ENCODE peak calls at places on chromosomes 13 and 19, in nine cellular contexts. A is A549; X is left ventricle myocardium inferior; G is breast epithelium; C is adrenal gland; P is osteoblast; D is CD8-positive, alpha-beta T cell; L is effector memory CD4-positive, alpha-beta T cell; N is esophagus squamous epithelium. U is an unnamed sample. For H3K9me3, the result is how much of the 10 kb centered on the place peaks cover.

GRCh38 chr13:59510377-59510776 is 653.4 kb downstream of the DIAPH3 start:
- DNase-seq in G (no peak), D (no peak), L (no peak), N (no peak), P (peak), X (no peak), C (no peak), A (no peak), U (no peak)

GRCh38 chr13:80486407-80486806 is 145.5 kb upstream of the SPRY2 start:
- DNase-seq in D (no peak), L (no peak), P (no peak), N (no peak), A (no peak), G (no peak), X (no peak), C (no peak), U (no peak)

GRCh38 chr13:44879452-44880058 is 109.7 kb downstream of the NUFIP1 start:
- DNase-seq in P (peak), N (no peak), X (no peak), L (no peak), A (no peak), G (no peak), C (peak), D (no peak), U (no peak)

GRCh38 chr19:10070730-10071446 is 15.2 kb upstream of the SHFL start:
- DNase-seq in P (no peak), X (no peak), A (no peak), N (no peak), C (no peak), L (no peak), D (no peak), G (no peak), U (no peak)

GRCh38 chr19:19202707-19203011 is 555 bp downstream of the NR2C2AP start:
- DNase-seq in D (no peak), A (no peak), N (no peak), P (peak), X (no peak), C (no peak), L (no peak), G (no peak), U (no peak)

GRCh38 chr13:41561179-41561578 is 103.8 kb downstream of the RGCC start:
- DNase-seq in C (no peak), A (no peak), L (no peak), P (no peak), N (no peak), G (no peak), D (no peak), X (no peak), U (no peak)

GRCh38 chr19:30719189-30719990 is 347.2 kb downstream of the ZNF536 start:
- DNase-seq in N (no peak), G (no peak), D (no peak), P (peak), C (peak), A (no peak), L (no peak), X (peak), U (no peak)

GRCh38 chr19:14476663-14477401 is 1.7 kb upstream of the PTGER1 start:
- DNase-seq in L (no peak), A (peak), G (no peak), C (peak), N (no peak), X (no peak), D (peak), P (peak), U (peak)

GRCh38 chr13:30679483-30680330 is 55.6 kb upstream of the ALOX5AP start:
- DNase-seq in A (peak), C (no peak), X (no peak), L (peak), G (no peak), P (peak), D (peak), N (no peak), U (no peak)

GRCh38 chr13:19597523-19597922 is 35.9 kb upstream of the MPHOSPH8 start:
- DNase-seq in X (no peak), A (no peak), L (no peak), P (peak), D (no peak), C (no peak), N (no peak), G (no peak), U (no peak)

GRCh38 chr13:24110011-24110410 is 50.5 kb upstream of the SPATA13 start:
- DNase-seq in G (no peak), D (no peak), C (no peak), P (no peak), L (no peak), N (no peak), A (no peak), X (no peak), U (no peak)

GRCh38 chr13:24108615-24108965 is 51.9 kb upstream of the SPATA13 start:
- DNase-seq in A (no peak), C (no peak), D (no peak), G (no peak), X (no peak), P (no peak), L (no peak), N (no peak), U (no peak)

GRCh38 chr13:24106429-24106828 is 54.1 kb upstream of the SPATA13 start:
- DNase-seq in G (no peak), P (no peak), X (no peak), L (no peak), D (no peak), N (no peak), C (no peak), A (no peak), U (no peak)

GRCh38 chr13:24104723-24105122 is 55.8 kb upstream of the SPATA13 start:
- DNase-seq in N (no peak), D (no peak), L (no peak), X (no peak), P (no peak), C (no peak), A (no peak), G (no peak), U (no peak)

GRCh38 chr13:24107955-24108614 is 52.4 kb upstream of the SPATA13 start:
- DNase-seq in N (no peak), D (no peak), X (no peak), L (no peak), P (no peak), A (no peak), C (no peak), G (no peak), U (no peak)
- H3K9me3 ChIP-seq in N (under half), D (under half), X (under half), L (under half), P (under half), A (under half), C (under half), G (under half), U (under half)

GRCh38 chr13:25645681-25646080 is 273.9 kb downstream of the ATP8A2 start:
- DNase-seq in G (no peak), X (no peak), C (no peak), P (no peak), A (no peak), D (no peak), L (no peak), N (no peak), U (no peak)
- H3K9me3 ChIP-seq in G (under half), X (half or more), C (under half), P (under half), A (under half), D (under half), L (under half), N (under half), U (under half)

GRCh38 chr13:48165727-48166126 is 67.3 kb upstream of the ITM2B start:
- DNase-seq in L (no peak), C (no peak), N (no peak), G (no peak), X (no peak), P (no peak), D (no peak), A (no peak), U (no peak)
- H3K9me3 ChIP-seq in L (under half), C (under half), N (under half), G (under half), X (under half), P (under half), D (under half), A (under half), U (under half)

GRCh38 chr19:58128041-58128685 is 22.4 kb downstream of the ZNF329 start:
- DNase-seq in L (no peak), P (no peak), G (no peak), A (no peak), C (no peak), X (no peak), N (no peak), D (no peak), U (no peak)
- H3K9me3 ChIP-seq in L (half or more), P (half or more), G (half or more), A (half or more), C (under half), X (half or more), N (half or more), D (half or more), U (half or more)

GRCh38 chr13:102951808-102952207 is 106.0 kb downstream of the ERCC5 start:
- DNase-seq in X (no peak), G (no peak), D (no peak), L (no peak), P (no peak), C (no peak), A (no peak), N (no peak), U (no peak)

GRCh38 chr13:102944821-102945220 is 99.0 kb downstream of the ERCC5 start:
- DNase-seq in N (no peak), L (no peak), G (no peak), P (no peak), A (no peak), D (no peak), X (no peak), C (no peak), U (no peak)

GRCh38 chr13:102945324-102945815 is 99.5 kb downstream of the ERCC5 start:
- DNase-seq in C (no peak), P (no peak), L (no peak), D (no peak), A (no peak), G (no peak), N (no peak), X (no peak), U (no peak)

DNA sequence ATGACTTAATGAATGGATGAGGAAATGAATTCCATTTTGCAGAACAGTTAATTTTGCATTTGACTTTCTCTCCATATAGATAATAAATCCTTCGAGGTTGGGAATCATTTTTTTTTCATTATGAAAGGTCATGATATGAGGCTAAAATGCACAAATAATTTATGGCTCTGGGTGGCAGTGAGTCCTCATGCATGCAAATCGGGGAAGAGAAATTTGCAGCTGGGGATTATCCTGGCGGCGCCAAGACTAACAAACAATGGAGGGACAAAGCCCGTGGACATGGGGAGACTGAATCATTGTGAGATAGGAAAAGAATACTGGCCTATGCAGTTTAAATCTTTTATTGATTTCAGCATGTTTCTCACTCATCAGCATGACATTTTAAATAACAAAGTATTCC is 102.2 kb downstream of the ERCC5 start:
- DNase-seq in N (no peak), G (no peak), D (no peak), X (no peak), L (no peak), C (no peak), A (no peak), P (no peak), U (no peak)
- H3K9me3 ChIP-seq in N (under half), G (under half), D (under half), X (under half), L (under half), C (under half), A (under half), P (under half), U (under half)

GRCh38 chr19:55538132-55538531 is 1.2 kb upstream of the SBK2 start:
- DNase-seq in X (no peak), G (no peak), D (no peak), C (no peak), N (no peak), L (no peak), P (peak), A (no peak), U (no peak)
- H3K9me3 ChIP-seq in X (under half), G (under half), D (under half), C (under half), N (under half), L (under half), P (under half), A (under half), U (under half)

GRCh38 chr19:27714857-27715256 is 1498.1 kb downstream of the UQCRFS1 start:
- DNase-seq in L (no peak), G (no peak), X (no peak), N (no peak), P (no peak), A (no peak), D (no peak), C (no peak), U (no peak)
- H3K9me3 ChIP-seq in L (under half), G (half or more), X (under half), N (under half), P (under half), A (half or more), D (under half), C (under half), U (under half)

GRCh38 chr19:15722956-15723355 is 4.9 kb upstream of the OR10H2 start:
- DNase-seq in P (no peak), N (no peak), X (no peak), L (no peak), D (no peak), C (no peak), G (no peak), A (no peak), U (no peak)
- H3K9me3 ChIP-seq in P (under half), N (under half), X (under half), L (under half), D (under half), C (under half), G (under half), A (under half), U (under half)

GRCh38 chr19:51970718-51971117 is 15.9 kb downstream of the ZNF350 start:
- DNase-seq in D (no peak), P (no peak), C (no peak), G (no peak), X (no peak), L (no peak), A (no peak), N (no peak), U (no peak)
- H3K9me3 ChIP-seq in D (half or more), P (under half), C (under half), G (half or more), X (half or more), L (half or more), A (half or more), N (half or more), U (half or more)